ENCODE peak calls at places on chromosomes 6 and 20, in nine cellular contexts. K is IMR-90, G is fibroblast of lung, C is pancreas, F is H9, J is left ventricle myocardium inferior, T is endodermal cell, Y is cardiac muscle cell, Q is endothelial cell of umbilical vein. R is an unnamed sample.

GRCh38 chr6:100371591-100371990 is 93.1 kb downstream of the SIM1 start:
- DNase-seq in K (no peak), G (no peak), C (no peak), F (no peak), J (no peak), T (no peak), Y (no peak), Q (no peak), R (no peak)

GRCh38 chr6:157020398-157021266 is 243.5 kb downstream of the ARID1B start:
- DNase-seq in K (peak; percentile 67), G (peak; percentile 64), C (peak; percentile 29), F (peak; percentile 49), J (peak; percentile 66), T (peak; percentile 83), Y (peak; percentile 74), Q (peak; percentile 66), R (peak; percentile 39)

GRCh38 chr20:38804682-38805501 is 605 bp upstream of the PPP1R16B start:
- DNase-seq in K (no peak), G (no peak), C (no peak), F (peak; percentile 66), J (no peak), T (peak; percentile 84), Y (peak; percentile 40), Q (peak; percentile 96), R (no peak)

GRCh38 chr6:53544050-53544499 is 826 bp downstream of the GCLC start:
- DNase-seq in K (peak; percentile 27), G (no peak), C (peak; percentile 11), F (no peak), J (no peak), T (no peak), Y (no peak), Q (no peak), R (peak; percentile 25)

GRCh38 chr6:162443101-162443500 is 284.5 kb downstream of the PRKN start:
- DNase-seq in K (no peak), G (no peak), C (peak; percentile 76), F (no peak), J (no peak), T (no peak), Y (no peak), Q (no peak), R (no peak)

GRCh38 chr6:55777461-55777860 is 97.9 kb downstream of the BMP5 start:
- DNase-seq in K (peak; percentile 8), G (peak; percentile 28), C (no peak), F (no peak), J (no peak), T (no peak), Y (peak; percentile 3), Q (no peak), R (no peak)

GRCh38 chr20:47269309-47270165 is 87.0 kb downstream of the ZMYND8 start:
- DNase-seq in K (no peak), G (no peak), C (no peak), F (no peak), J (no peak), T (no peak), Y (no peak), Q (no peak), R (no peak)

GRCh38 chr20:18390201-18390600 is 76.6 kb downstream of the DZANK1 start:
- DNase-seq in K (no peak), G (no peak), C (no peak), F (no peak), J (no peak), T (no peak), Y (no peak), Q (peak; percentile 43), R (no peak)

GRCh38 chr6:97462031-97462430 is 179.0 kb upstream of the MMS22L start:
- DNase-seq in K (no peak), G (no peak), C (no peak), F (no peak), J (no peak), T (no peak), Y (no peak), Q (no peak), R (no peak)

GRCh38 chr6:53165333-53165732 is 16.7 kb upstream of the GCM1 start:
- DNase-seq in K (peak; percentile 72), G (peak; percentile 46), C (no peak), F (no peak), J (no peak), T (no peak), Y (no peak), Q (no peak), R (no peak)

GRCh38 chr20:2330090-2330695 is 34.4 kb downstream of the TGM3 start:
- DNase-seq in K (no peak), G (no peak), C (peak; percentile 31), F (no peak), J (no peak), T (no peak), Y (no peak), Q (no peak), R (no peak)

GRCh38 chr6:153059757-153060156 is 57.2 kb upstream of the MTRF1L start:
- DNase-seq in K (no peak), G (peak; percentile 8), C (no peak), F (no peak), J (no peak), T (no peak), Y (no peak), Q (peak; percentile 6), R (no peak)

GRCh38 chr6:78835817-78836216 is 31.5 kb upstream of the IRAK1BP1 start:
- DNase-seq in K (peak; percentile 4), G (no peak), C (no peak), F (no peak), J (no peak), T (no peak), Y (peak; percentile 33), Q (no peak), R (no peak)

GRCh38 chr6:111871725-111872520 is 1.3 kb downstream of the FYN start:
- DNase-seq in K (peak; percentile 30), G (peak; percentile 42), C (no peak), F (no peak), J (peak; percentile 26), T (peak; percentile 82), Y (peak; percentile 47), Q (peak; percentile 60), R (no peak)

GRCh38 chr6:113994934-113995342 is 24.0 kb upstream of the HDAC2 start:
- DNase-seq in K (peak; percentile 93), G (peak; percentile 93), C (no peak), F (peak; percentile 68), J (no peak), T (peak; percentile 78), Y (peak; percentile 90), Q (peak; percentile 91), R (peak; percentile 68)

GRCh38 chr6:21023210-21023609 is 489.0 kb downstream of the CDKAL1 start:
- DNase-seq in K (no peak), G (no peak), C (no peak), F (no peak), J (no peak), T (no peak), Y (no peak), Q (no peak), R (no peak)

GRCh38 chr20:31676534-31677030 is 38.9 kb downstream of the COX4I2 start:
- DNase-seq in K (no peak), G (no peak), C (no peak), F (no peak), J (no peak), T (no peak), Y (no peak), Q (no peak), R (no peak)

GRCh38 chr6:43338243-43338642 is 29.6 kb upstream of the CRIP3 start:
- DNase-seq in K (no peak), G (no peak), C (no peak), F (no peak), J (no peak), T (no peak), Y (no peak), Q (no peak), R (no peak)

GRCh38 chr6:151044465-151045441 is 179.3 kb downstream of the MTHFD1L start:
- DNase-seq in K (peak; percentile 93), G (peak; percentile 93), C (peak; percentile 98), F (no peak), J (peak; percentile 51), T (peak; percentile 59), Y (peak; percentile 84), Q (peak; percentile 97), R (peak; percentile 73)

GRCh38 chr20:20888273-20888656 is 175.8 kb upstream of the RALGAPA2 start:
- DNase-seq in K (no peak), G (no peak), C (no peak), F (no peak), J (no peak), T (no peak), Y (no peak), Q (no peak), R (no peak)

DNA sequence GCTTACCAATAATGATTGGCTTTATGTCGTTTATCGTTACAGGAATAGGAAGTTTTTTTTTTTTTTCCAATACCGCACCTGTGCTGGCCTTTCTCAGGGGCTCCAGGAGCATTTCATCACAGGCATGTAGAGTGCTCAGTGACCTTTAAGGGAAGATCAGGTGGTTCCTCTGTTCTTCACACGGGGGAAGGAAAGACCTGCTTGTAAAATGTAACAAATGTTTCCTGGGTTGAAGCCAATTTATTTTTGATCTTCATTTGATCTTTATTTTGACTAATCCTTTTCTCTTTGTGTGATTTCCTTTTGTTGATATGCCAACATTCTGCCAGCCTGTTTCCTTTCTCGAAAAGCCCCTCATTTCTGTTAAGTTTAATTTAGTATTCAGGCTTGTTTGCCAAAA is 61.9 kb upstream of the HBS1L start:
- DNase-seq in K (no peak), G (no peak), C (no peak), F (no peak), J (no peak), T (no peak), Y (no peak), Q (no peak), R (no peak)
- H3K4me1 ChIP-seq in K (no peaks in the 10 kb centered on the region), G (no peaks in the 10 kb centered on the region), C (no peaks in the 10 kb centered on the region), F (no peaks in the 10 kb centered on the region), J (no peaks in the 10 kb centered on the region), T (no peaks in the 10 kb centered on the region), Y (no peaks in the 10 kb centered on the region), Q (no peaks in the 10 kb centered on the region), R (no peaks in the 10 kb centered on the region)

GRCh38 chr6:155196891-155197290 is 66.9 kb upstream of the CLDN20 start:
- DNase-seq in K (no peak), G (no peak), C (no peak), F (no peak), J (no peak), T (no peak), Y (no peak), Q (peak; percentile 61), R (no peak)
- TF ChIP-seq CTCF in K (no peak), G (no peak), C (no peak), F (no peak), J (no peak), T (no peak), Y (no peak), Q (no peak), R (no peak)

GRCh38 chr20:5781798-5782750 is 31.9 kb downstream of the SHLD1 start:
- DNase-seq in K (no peak), G (no peak), C (peak; percentile 40), F (no peak), J (no peak), T (no peak), Y (no peak), Q (no peak), R (peak; percentile 49)
- H3K27ac ChIP-seq in K (no peak overlapping the region), G (no peak overlapping the region), C (peak overlapping the region; percentile 49), F (no peak overlapping the region), J (peak overlapping the region; percentile 67), T (no peak overlapping the region), Y (no peak overlapping the region), Q (no peak overlapping the region), R (peak overlapping the region; percentile 52)

DNA sequence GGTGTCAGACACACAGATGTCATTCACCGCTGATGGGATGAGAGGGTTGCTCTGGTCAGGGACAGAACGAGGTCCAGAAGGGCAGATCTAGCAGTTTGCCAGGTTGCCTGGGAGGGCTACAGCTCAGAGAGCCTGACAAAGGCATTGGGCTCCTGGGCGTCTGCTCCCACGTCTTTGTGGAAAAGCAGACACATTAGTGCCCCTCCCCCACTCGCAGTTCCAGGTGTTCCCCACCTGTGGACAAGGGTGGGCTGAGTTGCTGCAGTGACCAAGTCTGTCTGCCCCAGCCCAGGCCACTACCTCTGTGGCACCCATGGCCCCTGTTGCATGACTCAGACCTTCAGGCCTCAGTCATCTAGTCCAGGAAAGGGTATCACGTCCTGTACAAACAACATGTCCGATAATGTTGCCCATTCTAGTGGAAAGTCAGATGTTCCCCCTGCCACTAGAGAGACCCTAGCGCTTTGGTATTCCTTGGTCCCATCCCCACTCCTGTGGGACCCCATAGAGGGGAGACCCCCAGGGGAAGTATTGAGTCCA is 37.4 kb downstream of the WRNIP1 start:
- DNase-seq in K (no peak), G (no peak), C (no peak), F (no peak), J (no peak), T (no peak), Y (no peak), Q (peak; percentile 50), R (no peak)
- H3K4me1 ChIP-seq in K (peaks cover under 1% of the 10 kb centered on the region), G (no peaks in the 10 kb centered on the region), C (peaks cover 51% of the 10 kb centered on the region), F (no peaks in the 10 kb centered on the region), J (peaks cover 43% of the 10 kb centered on the region), T (no peaks in the 10 kb centered on the region), Y (peaks cover 16% of the 10 kb centered on the region), Q (peaks cover 33% of the 10 kb centered on the region), R (no peaks in the 10 kb centered on the region)

R was measured in prostate gland.